ENCODE peak calls at places on chromosome 15, in nine cellular contexts. P is neural crest cell, W is WTC11, T is SK-N-SH, R is GM10248, G is DND-41, L is ovary, O is GM12865, U is HFF-Myc. V is an unnamed sample.

GRCh38 chr15:89197503-89197971 is 23.8 kb downstream of the RLBP1 start:
- DNase-seq in P (peak; percentile 64), W (peak; percentile 72), T (no peak), R (no peak), G (no peak), L (no peak), O (no peak), U (no peak), V (no peak)

GRCh38 chr15:70096975-70097336 is 761 bp downstream of the TLE3 start:
- DNase-seq in P (peak; percentile 32), W (no peak), T (no peak), R (no peak), G (no peak), L (no peak), O (peak; percentile 27), U (no peak), V (peak; percentile 47)

GRCh38 chr15:100766225-100767001 is 113.2 kb upstream of the ALDH1A3 start:
- DNase-seq in P (no peak), W (peak; percentile 8), T (peak; percentile 89), R (peak; percentile 10), G (no peak), L (no peak), O (no peak), U (peak; percentile 63), V (peak; percentile 9)

GRCh38 chr15:100973351-100974034 is 54.3 kb downstream of the LRRK1 start:
- DNase-seq in P (no peak), W (peak; percentile 51), T (peak; percentile 87), R (peak; percentile 43), G (no peak), L (no peak), O (no peak), U (no peak), V (peak; percentile 36)

GRCh38 chr15:65912235-65912634 is 42.9 kb downstream of the RAB11A start:
- DNase-seq in P (no peak), W (no peak), T (no peak), R (peak; percentile 1), G (no peak), L (no peak), O (no peak), U (no peak), V (no peak)

GRCh38 chr15:69170597-69170996 is 10.2 kb downstream of the GLCE start:
- DNase-seq in P (no peak), W (no peak), T (no peak), R (no peak), G (no peak), L (no peak), O (no peak), U (no peak), V (no peak)

GRCh38 chr15:57133127-57133968 is 214.9 kb downstream of the TCF12 start:
- DNase-seq in P (no peak), W (no peak), T (no peak), R (peak; percentile 41), G (no peak), L (no peak), O (no peak), U (peak; percentile 60), V (peak; percentile 29)

GRCh38 chr15:59406446-59406845 is 31.5 kb upstream of the FAM81A start:
- DNase-seq in P (no peak), W (no peak), T (no peak), R (peak; percentile 31), G (no peak), L (no peak), O (peak; percentile 64), U (no peak), V (no peak)

GRCh38 chr15:53472883-53473282 is 286.6 kb downstream of the WDR72 start:
- DNase-seq in P (no peak), W (no peak), T (no peak), R (no peak), G (no peak), L (no peak), O (no peak), U (no peak), V (no peak)

GRCh38 chr15:57923311-57923710 is 142.2 kb downstream of the ALDH1A2 start:
- DNase-seq in P (no peak), W (no peak), T (no peak), R (no peak), G (no peak), L (peak; percentile 29), O (no peak), U (no peak), V (no peak)

GRCh38 chr15:100780208-100780800 is 99.3 kb upstream of the ALDH1A3 start:
- DNase-seq in P (no peak), W (peak; percentile 3), T (no peak), R (peak; percentile 2), G (no peak), L (peak; percentile 5), O (no peak), U (no peak), V (no peak)

GRCh38 chr15:33425149-33425548 is 114.4 kb downstream of the RYR3 start:
- DNase-seq in P (no peak), W (no peak), T (no peak), R (no peak), G (no peak), L (peak; percentile 34), O (no peak), U (no peak), V (no peak)

GRCh38 chr15:62732078-62732477 is 310.5 kb upstream of the TPM1 start:
- DNase-seq in P (no peak), W (no peak), T (no peak), R (no peak), G (no peak), L (no peak), O (no peak), U (no peak), V (no peak)

GRCh38 chr15:41490355-41490754 is 3.3 kb upstream of the ITPKA start:
- DNase-seq in P (no peak), W (no peak), T (peak; percentile 23), R (peak; percentile 69), G (peak; percentile 34), L (no peak), O (peak; percentile 85), U (peak; percentile 93), V (peak; percentile 81)

GRCh38 chr15:73438651-73439050 is 4.3 kb upstream of the REC114 start:
- DNase-seq in P (no peak), W (no peak), T (no peak), R (no peak), G (no peak), L (no peak), O (no peak), U (no peak), V (no peak)

GRCh38 chr15:73437541-73438109 is 5.3 kb upstream of the REC114 start:
- DNase-seq in P (no peak), W (no peak), T (no peak), R (no peak), G (no peak), L (no peak), O (no peak), U (no peak), V (no peak)

GRCh38 chr15:73433878-73434277 is 9.1 kb upstream of the REC114 start:
- DNase-seq in P (no peak), W (no peak), T (no peak), R (no peak), G (no peak), L (no peak), O (no peak), U (no peak), V (no peak)
- TF ChIP-seq CTCF in P (no peak), W (no peak), T (no peak), R (no peak), G (no peak), L (no peak), O (no peak), U (no peak), V (no peak)

GRCh38 chr15:98805434-98806274 is 157.3 kb downstream of the IGF1R start:
- DNase-seq in P (no peak), W (peak; percentile 32), T (peak; percentile 27), R (no peak), G (no peak), L (no peak), O (no peak), U (no peak), V (no peak)
- TF ChIP-seq CTCF in P (peak; percentile 44), W (no peak), T (peak; percentile 21), R (no peak), G (peak; percentile 35), L (no peak), O (peak; percentile 7), U (no peak), V (no peak)

DNA sequence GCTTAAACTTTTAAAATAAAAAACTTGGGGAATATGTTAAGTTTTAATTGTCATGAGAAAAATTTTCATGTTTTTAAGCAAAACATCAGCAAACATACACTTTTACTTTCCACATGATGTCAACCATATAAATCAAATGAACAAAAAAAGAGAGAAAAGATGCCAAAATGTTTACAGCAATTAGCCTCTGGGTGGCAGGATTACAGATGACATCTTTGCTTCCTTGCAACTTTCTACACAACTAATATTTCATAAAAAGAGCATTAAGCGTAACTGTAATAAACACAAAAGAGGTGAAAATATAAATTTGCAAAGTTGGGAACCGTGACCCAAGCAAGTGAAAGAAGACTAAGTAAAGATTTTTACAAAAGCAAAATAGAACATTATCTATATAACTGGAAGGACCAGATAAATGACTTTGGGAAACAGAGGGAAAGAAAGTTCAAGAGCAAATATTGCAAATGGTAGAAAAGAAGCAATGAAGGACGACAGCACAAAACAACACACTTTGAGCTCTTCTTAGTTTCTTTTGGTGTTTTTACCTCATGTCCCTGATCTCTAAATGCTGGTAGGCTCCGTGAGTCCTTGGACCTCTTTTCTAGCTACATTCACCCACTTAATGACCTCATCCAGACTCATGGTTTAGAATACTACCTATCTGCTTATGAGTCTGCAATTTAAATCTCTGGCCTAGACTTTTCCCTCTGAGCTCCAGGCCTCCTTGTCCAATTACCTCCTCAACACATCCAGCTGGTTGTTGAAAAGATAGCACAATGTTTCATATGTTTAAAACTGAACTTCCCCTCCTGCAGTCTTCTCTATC is 9.4 kb downstream of the TP53BP1 start:
- DNase-seq in P (no peak), W (no peak), T (peak; percentile 27), R (no peak), G (no peak), L (no peak), O (peak; percentile 9), U (no peak), V (no peak)
- TF ChIP-seq CTCF in P (peak; percentile 45), W (no peak), T (peak; percentile 59), R (no peak), G (peak; percentile 62), L (peak; percentile 30), O (peak; percentile 6), U (peak; percentile 12), V (peak; percentile 14)

DNA sequence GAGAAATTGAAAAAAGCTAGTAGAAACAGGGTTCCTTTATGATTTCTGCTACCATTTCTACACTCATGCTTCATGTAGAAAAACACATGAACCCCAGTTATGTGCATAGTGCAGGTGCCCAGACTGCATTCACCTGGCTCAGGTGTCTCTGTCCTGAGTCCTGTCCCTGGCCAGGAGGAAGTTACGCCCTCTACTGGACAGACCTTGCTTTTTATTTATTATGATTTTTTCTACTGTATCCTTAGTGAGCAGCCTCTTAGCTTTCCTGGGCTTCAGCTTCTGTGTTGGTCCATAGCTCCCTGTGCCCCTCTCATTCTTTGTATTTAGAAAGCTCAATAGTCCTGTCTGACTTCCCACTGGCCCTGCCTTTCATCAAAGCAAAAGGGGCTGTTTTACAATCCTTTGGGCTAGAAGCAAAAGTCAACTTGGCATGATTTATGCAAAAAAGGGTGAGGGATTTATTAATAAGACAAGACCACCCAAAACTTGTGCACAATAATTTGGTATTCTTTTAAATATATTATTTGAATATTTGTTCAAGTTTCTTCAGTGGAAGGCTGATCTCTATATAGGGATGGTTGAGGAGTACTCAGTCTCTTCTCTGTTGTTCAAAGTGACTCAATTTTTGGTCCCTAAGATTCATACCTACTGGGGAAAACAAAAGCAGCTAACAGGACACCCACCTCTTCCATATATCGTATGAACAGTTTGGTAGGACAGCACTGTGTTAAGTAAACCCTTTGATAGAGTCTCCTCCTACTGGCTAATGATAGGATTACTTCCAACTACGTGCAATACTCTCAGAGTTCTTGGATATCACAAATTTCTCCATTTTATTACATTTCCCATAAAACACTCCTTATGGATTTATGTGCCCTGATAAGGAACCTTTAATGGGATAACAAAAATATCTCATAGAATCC is 200.5 kb upstream of the GOLGA6L4 start:
- DNase-seq in P (no peak), W (peak; percentile 23), T (peak; percentile 17), R (peak; percentile 36), G (no peak), L (no peak), O (peak; percentile 59), U (peak; percentile 15), V (peak; percentile 21)
- TF ChIP-seq CTCF in P (peak; percentile 71), W (peak; percentile 34), T (peak; percentile 49), R (peak; percentile 62), G (peak; percentile 53), L (no peak), O (peak; percentile 66), U (peak; percentile 44), V (peak; percentile 54)

V was measured in GM13977.